ENCODE peak calls at places on chromosomes 4 and X, in nine cellular contexts. One of them, this sample, is unnamed.

GRCh38 chr4:38563703-38564490 is 100.1 kb upstream of the KLF3 start:
- DNase-seq in osteocyte: no peak
- DNase-seq in dermis microvascular lymphatic vessel endothelial cell: no peak
- DNase-seq in GM03348: no peak
- DNase-seq in cardiac muscle cell: no peak
- DNase-seq in choroid plexus epithelial cell: peak
- DNase-seq in EH: peak
- DNase-seq in ELF-1: no peak
- DNase-seq in adrenal gland: no peak
- DNase-seq in this sample: peak

GRCh38 chr4:16897991-16898827 is at the start of gene LDB2:
- DNase-seq in EH: peak
- DNase-seq in adrenal gland: peak
- DNase-seq in choroid plexus epithelial cell: peak
- DNase-seq in cardiac muscle cell: peak
- DNase-seq in ELF-1: peak
- DNase-seq in osteocyte: peak
- DNase-seq in GM03348: peak
- DNase-seq in dermis microvascular lymphatic vessel endothelial cell: peak
- DNase-seq in this sample: peak

GRCh38 chrX:153456704-153457103 is 10.8 kb upstream of the TREX2 start:
- DNase-seq in osteocyte: no peak
- DNase-seq in EH: no peak
- DNase-seq in cardiac muscle cell: no peak
- DNase-seq in choroid plexus epithelial cell: no peak
- DNase-seq in dermis microvascular lymphatic vessel endothelial cell: no peak
- DNase-seq in GM03348: no peak
- DNase-seq in adrenal gland: no peak
- DNase-seq in ELF-1: no peak
- DNase-seq in this sample: no peak

GRCh38 chr4:124710911-124711310 is 1.6 kb downstream of the ANKRD50 start:
- DNase-seq in dermis microvascular lymphatic vessel endothelial cell: no peak
- DNase-seq in EH: peak
- DNase-seq in choroid plexus epithelial cell: peak
- DNase-seq in cardiac muscle cell: peak
- DNase-seq in osteocyte: no peak
- DNase-seq in GM03348: peak
- DNase-seq in adrenal gland: no peak
- DNase-seq in ELF-1: no peak
- DNase-seq in this sample: no peak

GRCh38 chr4:71550220-71551190 is 211.7 kb downstream of the SLC4A4 start:
- DNase-seq in EH: peak
- DNase-seq in ELF-1: no peak
- DNase-seq in cardiac muscle cell: peak
- DNase-seq in GM03348: peak
- DNase-seq in dermis microvascular lymphatic vessel endothelial cell: no peak
- DNase-seq in adrenal gland: no peak
- DNase-seq in osteocyte: no peak
- DNase-seq in choroid plexus epithelial cell: peak
- DNase-seq in this sample: no peak

GRCh38 chr4:152243890-152244595 is 291.8 kb downstream of the FBXW7 start:
- DNase-seq in osteocyte: no peak
- DNase-seq in GM03348: no peak
- DNase-seq in EH: peak
- DNase-seq in choroid plexus epithelial cell: no peak
- DNase-seq in ELF-1: no peak
- DNase-seq in cardiac muscle cell: peak
- DNase-seq in dermis microvascular lymphatic vessel endothelial cell: peak
- DNase-seq in adrenal gland: peak
- DNase-seq in this sample: no peak

GRCh38 chrX:149513713-149514427 is 8.8 kb upstream of the IDS start:
- DNase-seq in osteocyte: no peak
- DNase-seq in ELF-1: no peak
- DNase-seq in GM03348: no peak
- DNase-seq in dermis microvascular lymphatic vessel endothelial cell: no peak
- DNase-seq in choroid plexus epithelial cell: no peak
- DNase-seq in cardiac muscle cell: peak
- DNase-seq in adrenal gland: peak
- DNase-seq in EH: peak
- DNase-seq in this sample: no peak

GRCh38 chrX:7987160-7987992 is 60.2 kb upstream of the PNPLA4 start:
- DNase-seq in adrenal gland: no peak
- DNase-seq in choroid plexus epithelial cell: no peak
- DNase-seq in dermis microvascular lymphatic vessel endothelial cell: no peak
- DNase-seq in EH: peak
- DNase-seq in cardiac muscle cell: no peak
- DNase-seq in osteocyte: no peak
- DNase-seq in ELF-1: no peak
- DNase-seq in GM03348: no peak
- DNase-seq in this sample: no peak

GRCh38 chrX:3244955-3245354 is 101.5 kb downstream of the MXRA5 start:
- DNase-seq in choroid plexus epithelial cell: no peak
- DNase-seq in dermis microvascular lymphatic vessel endothelial cell: no peak
- DNase-seq in adrenal gland: peak
- DNase-seq in cardiac muscle cell: no peak
- DNase-seq in GM03348: no peak
- DNase-seq in EH: peak
- DNase-seq in ELF-1: no peak
- DNase-seq in osteocyte: no peak
- DNase-seq in this sample: no peak

GRCh38 chr4:14916554-14917304 is 85.6 kb upstream of the CPEB2 start:
- DNase-seq in EH: peak
- DNase-seq in choroid plexus epithelial cell: peak
- DNase-seq in osteocyte: no peak
- DNase-seq in dermis microvascular lymphatic vessel endothelial cell: peak
- DNase-seq in cardiac muscle cell: peak
- DNase-seq in adrenal gland: no peak
- DNase-seq in GM03348: peak
- DNase-seq in ELF-1: peak
- DNase-seq in this sample: no peak

GRCh38 chrX:31222946-31223345 is 151.1 kb upstream of the FTHL17 start:
- DNase-seq in choroid plexus epithelial cell: no peak
- DNase-seq in EH: no peak
- DNase-seq in cardiac muscle cell: no peak
- DNase-seq in dermis microvascular lymphatic vessel endothelial cell: no peak
- DNase-seq in ELF-1: no peak
- DNase-seq in adrenal gland: no peak
- DNase-seq in GM03348: no peak
- DNase-seq in osteocyte: no peak
- DNase-seq in this sample: no peak

GRCh38 chrX:10077425-10078188 is 79.2 kb upstream of the CLCN4 start:
- DNase-seq in dermis microvascular lymphatic vessel endothelial cell: no peak
- DNase-seq in EH: peak
- DNase-seq in ELF-1: peak
- DNase-seq in cardiac muscle cell: no peak
- DNase-seq in osteocyte: no peak
- DNase-seq in adrenal gland: no peak
- DNase-seq in choroid plexus epithelial cell: peak
- DNase-seq in GM03348: no peak
- DNase-seq in this sample: no peak